ENCODE peak calls at places on chromosomes 3 and 15, in eight cellular contexts. V is prostate gland, I is HCT116, F is esophagus muscularis mucosa, W is cardiac muscle cell, M is thoracic aorta, X is SJCRH30, Y is SJSA1. C is an unnamed sample.

GRCh38 chr3:87997298-87997697 is 61.5 kb downstream of the CGGBP1 start:
- DNase-seq in I (no peak), M (no peak), Y (no peak), F (no peak), X (no peak), V (no peak), W (no peak), C (no peak)

GRCh38 chr3:140207541-140207940 is 272.6 kb downstream of the CLSTN2 start:
- DNase-seq in W (no peak), I (no peak), M (no peak), V (no peak), Y (no peak), X (no peak), F (peak; percentile 5), C (no peak)

GRCh38 chr3:192174283-192174682 is 553.1 kb downstream of the FGF12 start:
- DNase-seq in W (no peak), M (no peak), X (no peak), I (no peak), F (no peak), V (no peak), Y (no peak), C (no peak)

GRCh38 chr15:68383161-68384074 is 48.5 kb downstream of the ITGA11 start:
- DNase-seq in Y (no peak), I (peak; percentile 36), M (no peak), X (peak; percentile 81), V (peak; percentile 44), W (peak; percentile 67), F (peak; percentile 74), C (peak; percentile 70)

GRCh38 chr3:137110392-137110996 is 152.7 kb downstream of the IL20RB start:
- DNase-seq in V (no peak), F (no peak), I (peak; percentile 12), M (no peak), W (peak; percentile 46), X (peak; percentile 72), Y (no peak), C (peak; percentile 32)

GRCh38 chr3:195802261-195802701 is 9.4 kb downstream of the MUC4 start:
- DNase-seq in X (no peak), W (no peak), Y (no peak), V (no peak), F (no peak), M (no peak), I (no peak), C (no peak)

GRCh38 chr3:175129571-175129970 is 270.4 kb downstream of the NAALADL2 start:
- DNase-seq in M (no peak), I (no peak), X (no peak), F (no peak), Y (no peak), V (no peak), W (no peak), C (no peak)

GRCh38 chr3:197022405-197023231 is 7.0 kb downstream of the MELTF start:
- DNase-seq in F (no peak), M (no peak), Y (no peak), I (no peak), X (peak; percentile 39), V (no peak), W (no peak), C (no peak)

GRCh38 chr15:72197460-72198409 is at the start of gene GRAMD2A:
- DNase-seq in V (no peak), X (peak; percentile 26), I (peak; percentile 61), F (no peak), W (peak; percentile 51), M (no peak), Y (peak; percentile 20), C (no peak)

DNA sequence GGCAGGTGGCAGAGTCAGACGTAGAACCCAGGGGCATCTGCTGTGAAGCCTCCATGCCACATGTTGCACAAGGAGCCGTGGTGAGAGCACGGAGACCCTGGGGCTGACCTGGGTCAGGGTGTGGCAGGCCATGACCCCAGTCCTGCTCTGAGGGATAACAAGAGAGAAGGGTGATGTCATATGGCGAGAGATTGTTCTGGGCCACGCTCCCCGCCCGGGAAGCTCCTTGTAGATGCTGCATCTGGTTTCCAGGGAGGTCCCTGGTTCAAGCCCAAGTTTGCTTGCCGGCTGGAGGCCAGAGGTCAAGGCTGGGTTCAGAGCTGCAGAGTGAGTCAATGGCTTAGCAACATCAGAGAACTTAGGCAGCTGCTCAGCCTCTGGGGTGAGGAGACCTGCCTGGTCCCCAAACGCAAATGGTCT is 17.3 kb downstream of the FGD5 start:
- DNase-seq in M (no peak), W (no peak), F (peak; percentile 96), X (no peak), V (no peak), Y (no peak), I (no peak), C (no peak)
- H3K27me3 ChIP-seq in M (no peaks in the 10 kb centered on the region), W (no peaks in the 10 kb centered on the region), F (no peaks in the 10 kb centered on the region), X (peaks cover 26% of the 10 kb centered on the region), V (no peaks in the 10 kb centered on the region), Y (peaks cover 26% of the 10 kb centered on the region), I (peaks cover 31% of the 10 kb centered on the region), C (peaks cover 40% of the 10 kb centered on the region)

GRCh38 chr3:56471771-56472170 is 3.5 kb upstream of the ERC2 start:
- DNase-seq in F (no peak), I (no peak), V (no peak), W (no peak), Y (no peak), X (no peak), M (no peak), C (no peak)
- H3K4me1 ChIP-seq in F (peaks cover 15% of the 10 kb centered on the region), I (no peaks in the 10 kb centered on the region), V (no peaks in the 10 kb centered on the region), W (no peaks in the 10 kb centered on the region), Y (peaks cover 4% of the 10 kb centered on the region), X (no peaks in the 10 kb centered on the region), M (peaks cover 6% of the 10 kb centered on the region), C (peaks cover 13% of the 10 kb centered on the region)

GRCh38 chr15:56146756-56147155 is 96.9 kb downstream of the RFX7 start:
- DNase-seq in Y (no peak), I (no peak), V (no peak), W (no peak), X (no peak), M (no peak), F (no peak), C (no peak)

GRCh38 chr15:56150204-56150603 is 93.5 kb downstream of the RFX7 start:
- DNase-seq in X (no peak), F (no peak), V (no peak), W (no peak), I (no peak), M (no peak), Y (no peak), C (no peak)

GRCh38 chr15:56149071-56149470 is 94.6 kb downstream of the RFX7 start:
- DNase-seq in M (no peak), I (no peak), F (no peak), X (no peak), Y (no peak), W (peak; percentile 53), V (no peak), C (no peak)

DNA sequence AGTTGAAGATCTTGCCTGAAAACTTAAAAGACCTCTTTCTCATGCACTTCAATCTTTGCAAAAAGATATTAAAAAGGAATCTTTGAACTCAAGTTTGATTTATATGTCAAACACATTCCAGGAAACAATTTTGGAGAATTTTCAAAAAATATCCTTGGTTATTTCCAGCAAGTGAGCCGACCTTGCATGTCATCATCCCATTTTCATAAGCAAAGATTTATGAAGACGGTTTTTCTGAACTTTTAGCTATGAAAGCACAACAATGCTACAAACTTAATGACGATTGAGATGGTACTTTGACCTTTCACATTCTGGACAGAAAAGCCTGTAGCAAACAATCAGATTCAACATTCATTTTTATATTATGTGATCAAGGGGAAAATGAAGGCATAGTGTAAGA is 95.6 kb downstream of the RFX7 start:
- DNase-seq in M (no peak), V (no peak), I (no peak), W (no peak), F (no peak), Y (no peak), X (no peak), C (no peak)
- H3K9me3 ChIP-seq in M (no peaks in the 10 kb centered on the region), V (no peaks in the 10 kb centered on the region), I (no peaks in the 10 kb centered on the region), W (no peaks in the 10 kb centered on the region), F (no peaks in the 10 kb centered on the region), Y (peaks cover 4% of the 10 kb centered on the region), X (no peaks in the 10 kb centered on the region), C (no peaks in the 10 kb centered on the region)

DNA sequence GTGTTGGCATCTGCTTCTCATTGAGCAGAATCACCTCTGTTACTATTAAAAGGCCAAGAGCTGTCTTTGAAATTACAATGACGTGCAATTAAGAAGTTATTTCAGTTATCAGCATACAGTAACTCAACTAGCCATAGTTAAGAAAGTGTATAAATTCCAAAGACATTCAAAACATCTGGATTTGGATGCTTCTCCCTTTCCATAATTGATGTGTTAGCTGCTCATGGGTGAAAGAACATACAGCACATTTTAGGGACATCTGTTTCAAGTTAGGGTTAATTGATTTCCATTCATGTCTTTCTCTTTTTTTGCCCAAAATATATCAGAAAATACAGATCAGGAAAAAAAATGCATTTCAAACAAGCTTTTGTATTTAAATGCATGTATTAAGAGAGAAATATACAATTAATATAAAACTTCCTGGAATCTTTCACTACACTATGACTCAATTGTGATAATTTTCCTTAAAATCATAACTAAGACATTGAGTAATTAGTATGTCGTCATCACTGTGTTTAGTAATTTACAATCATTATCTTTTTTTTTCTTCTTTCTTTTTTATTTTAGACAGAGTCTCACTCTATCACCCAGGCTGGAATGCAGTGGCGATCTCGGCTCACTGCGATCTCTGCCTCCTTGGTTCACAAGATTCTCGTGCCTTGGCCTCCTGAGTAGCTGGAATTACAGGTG is 82.6 kb upstream of the MBNL1 start:
- DNase-seq in V (no peak), Y (no peak), F (no peak), W (peak; percentile 18), I (no peak), M (no peak), X (no peak), C (no peak)
- H3K27me3 ChIP-seq in V (no peaks in the 10 kb centered on the region), Y (no peaks in the 10 kb centered on the region), F (no peaks in the 10 kb centered on the region), W (no peaks in the 10 kb centered on the region), I (no peaks in the 10 kb centered on the region), M (no peaks in the 10 kb centered on the region), X (no peaks in the 10 kb centered on the region), C (no peaks in the 10 kb centered on the region)

DNA sequence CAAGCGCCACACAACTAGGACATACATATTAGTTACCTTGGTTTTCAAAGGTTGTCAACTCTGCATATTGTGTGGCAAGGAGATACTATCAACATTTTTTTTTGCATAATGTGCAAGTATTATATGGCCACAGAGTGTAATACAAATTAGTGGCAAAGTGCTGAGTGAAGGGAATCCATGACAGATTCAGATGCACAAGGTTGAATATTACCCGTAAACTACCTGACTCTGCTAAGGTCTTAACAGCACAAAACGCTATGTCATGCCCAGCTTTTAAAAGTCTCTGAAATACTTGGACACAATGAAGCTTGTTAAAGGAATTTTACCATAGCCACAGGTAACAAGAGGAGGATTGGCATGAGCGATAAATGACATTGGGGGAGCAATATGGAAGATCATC is 79.0 kb downstream of the SATB1 start:
- DNase-seq in X (no peak), F (no peak), V (no peak), Y (no peak), M (no peak), I (no peak), W (no peak), C (no peak)
- H3K4me1 ChIP-seq in X (no peaks in the 10 kb centered on the region), F (no peaks in the 10 kb centered on the region), V (no peaks in the 10 kb centered on the region), Y (no peaks in the 10 kb centered on the region), M (no peaks in the 10 kb centered on the region), I (no peaks in the 10 kb centered on the region), W (peaks cover 9% of the 10 kb centered on the region), C (peaks cover 45% of the 10 kb centered on the region)

DNA sequence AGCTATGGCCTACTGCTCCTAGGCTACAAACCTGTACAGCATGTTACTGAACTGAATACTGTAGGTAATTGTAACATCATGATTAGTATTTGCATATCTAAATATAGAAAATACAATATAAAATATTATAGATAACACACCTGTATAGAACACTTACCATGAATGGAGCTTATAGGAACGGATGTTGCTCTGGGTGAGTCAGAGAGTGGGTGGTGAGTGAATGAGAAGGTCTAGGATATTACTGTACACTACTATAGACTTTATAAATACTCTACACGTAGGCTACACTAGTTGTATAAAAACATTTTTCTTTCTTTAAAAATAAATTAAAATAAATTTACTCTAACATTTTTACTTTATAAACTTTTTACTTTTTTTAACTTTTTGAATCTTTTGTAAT is 224.0 kb upstream of the CBLB start:
- DNase-seq in F (no peak), W (no peak), X (no peak), I (no peak), M (no peak), Y (no peak), V (no peak), C (no peak)
- H3K9me3 ChIP-seq in F (no peaks in the 10 kb centered on the region), W (no peaks in the 10 kb centered on the region), X (no peaks in the 10 kb centered on the region), I (no peaks in the 10 kb centered on the region), M (no peaks in the 10 kb centered on the region), Y (no peaks in the 10 kb centered on the region), V (no peaks in the 10 kb centered on the region), C (no peaks in the 10 kb centered on the region)